ENCODE peak calls at places on chromosomes 1 and 21, in seven cellular contexts. B is lower lobe of right lung, I is prostate gland, S is trophoblast cell, N is A549, Q is SJSA1, C is neural progenitor cell. V is an unnamed sample.

GRCh38 chr1:1157426-1157913 is 16.2 kb upstream of the TTLL10 start:
- DNase-seq in B (peak; percentile 94), N (peak; percentile 74), S (peak; percentile 7), C (peak; percentile 72), Q (peak; percentile 59), I (peak; percentile 90), V (peak; percentile 42)

GRCh38 chr1:171266930-171267329 is 18.6 kb downstream of the FMO1 start:
- DNase-seq in Q (no peak), I (no peak), B (no peak), S (no peak), N (no peak), C (no peak), V (no peak)

GRCh38 chr1:110214454-110215404 is 4.6 kb downstream of the KCNC4 start:
- DNase-seq in B (no peak), S (no peak), Q (no peak), I (peak; percentile 39), N (no peak), C (no peak), V (no peak)

GRCh38 chr1:188244681-188245080 is 1415.9 kb downstream of the PLA2G4A start:
- DNase-seq in S (no peak), N (no peak), B (no peak), C (no peak), Q (no peak), I (no peak), V (no peak)

GRCh38 chr1:3069491-3070303 is 694 bp downstream of the PRDM16 start:
- DNase-seq in C (peak; percentile 88), N (peak; percentile 57), S (no peak), Q (peak; percentile 43), B (peak; percentile 55), I (peak; percentile 49), V (no peak)

GRCh38 chr21:34126269-34126668 is 52.9 kb downstream of the MRPS6 start:
- DNase-seq in I (no peak), B (no peak), S (no peak), C (peak; percentile 50), Q (no peak), N (no peak), V (peak; percentile 47)

GRCh38 chr1:50742523-50742922 is 217.5 kb downstream of the FAF1 start:
- DNase-seq in S (no peak), I (no peak), B (no peak), C (no peak), Q (no peak), N (no peak), V (no peak)

GRCh38 chr1:240888039-240888786 is 276.3 kb upstream of the GREM2 start:
- DNase-seq in S (peak; percentile 7), B (no peak), I (no peak), Q (no peak), N (peak; percentile 47), C (peak; percentile 65), V (peak; percentile 21)

GRCh38 chr21:45970674-45971486 is 10.7 kb upstream of the COL6A1 start:
- DNase-seq in N (peak; percentile 17), S (no peak), C (peak; percentile 82), B (no peak), I (no peak), Q (peak; percentile 64), V (no peak)

GRCh38 chr1:214317300-214317699 is 36.3 kb downstream of the SMYD2 start:
- DNase-seq in N (no peak), B (no peak), C (no peak), I (no peak), Q (no peak), S (no peak), V (no peak)

GRCh38 chr1:223520200-223520599 is 127.0 kb downstream of the CCDC185 start:
- DNase-seq in S (no peak), I (no peak), N (no peak), B (no peak), Q (no peak), C (no peak), V (no peak)

GRCh38 chr21:42360317-42360716 is 6.0 kb downstream of the TFF1 start:
- DNase-seq in B (no peak), C (no peak), Q (peak; percentile 51), I (no peak), S (no peak), N (peak; percentile 11), V (no peak)

DNA sequence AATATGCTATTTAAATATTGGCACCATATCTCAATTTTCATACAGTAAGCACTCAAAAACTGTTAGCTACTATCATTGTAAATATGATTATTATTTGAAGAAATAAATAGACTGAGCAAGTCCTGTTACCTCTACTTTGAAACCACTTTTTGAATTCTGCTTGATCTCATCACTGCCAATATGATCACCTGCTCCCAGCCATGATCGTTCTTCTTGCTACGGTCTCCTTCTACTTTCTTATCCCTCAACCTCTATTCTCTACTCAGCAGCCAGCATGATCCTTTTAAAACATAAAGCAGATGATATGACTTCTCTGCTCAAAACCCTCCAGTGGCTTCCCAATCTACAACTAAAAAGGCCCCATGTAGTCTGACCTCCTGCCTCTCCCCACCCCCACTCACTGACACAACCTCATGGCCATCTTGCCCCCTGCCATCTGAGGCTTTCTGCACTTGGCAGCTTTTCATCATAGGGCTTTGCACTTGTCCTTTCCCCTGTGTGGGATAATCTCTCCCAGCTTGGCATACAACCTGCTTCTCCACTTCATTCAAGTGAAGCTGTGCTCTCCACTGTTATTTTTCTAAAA is 27.2 kb downstream of the CD34 start:
- DNase-seq in I (no peak), S (no peak), B (no peak), C (no peak), N (no peak), Q (no peak), V (no peak)
- H3K4me3 ChIP-seq in I (no peak overlapping the region), S (no peak overlapping the region), B (peak overlapping the region; percentile 33), C (no peak overlapping the region), N (no peak overlapping the region), Q (no peak overlapping the region), V (peak overlapping the region; percentile 59)

GRCh38 chr1:27000817-27001460 is 7.4 kb downstream of the TRNP1 start:
- DNase-seq in N (peak; percentile 64), Q (peak; percentile 29), C (no peak), S (no peak), B (no peak), I (no peak), V (no peak)
- H3K27ac ChIP-seq in N (peak overlapping the region; percentile 100), Q (peak overlapping the region; percentile 95), C (no peak overlapping the region), S (no peak overlapping the region), B (peak overlapping the region; percentile 73), I (peak overlapping the region; percentile 77), V (no peak overlapping the region)

GRCh38 chr1:202012544-202013478 is 2.4 kb downstream of the ELF3 start:
- DNase-seq in B (no peak), C (no peak), Q (no peak), I (no peak), S (no peak), N (peak; percentile 56), V (no peak)
- H3K4me3 ChIP-seq in B (peak overlapping the region; percentile 57), C (no peak overlapping the region), Q (no peak overlapping the region), I (peak overlapping the region; percentile 45), S (no peak overlapping the region), N (peak overlapping the region; percentile 95), V (no peak overlapping the region)

DNA sequence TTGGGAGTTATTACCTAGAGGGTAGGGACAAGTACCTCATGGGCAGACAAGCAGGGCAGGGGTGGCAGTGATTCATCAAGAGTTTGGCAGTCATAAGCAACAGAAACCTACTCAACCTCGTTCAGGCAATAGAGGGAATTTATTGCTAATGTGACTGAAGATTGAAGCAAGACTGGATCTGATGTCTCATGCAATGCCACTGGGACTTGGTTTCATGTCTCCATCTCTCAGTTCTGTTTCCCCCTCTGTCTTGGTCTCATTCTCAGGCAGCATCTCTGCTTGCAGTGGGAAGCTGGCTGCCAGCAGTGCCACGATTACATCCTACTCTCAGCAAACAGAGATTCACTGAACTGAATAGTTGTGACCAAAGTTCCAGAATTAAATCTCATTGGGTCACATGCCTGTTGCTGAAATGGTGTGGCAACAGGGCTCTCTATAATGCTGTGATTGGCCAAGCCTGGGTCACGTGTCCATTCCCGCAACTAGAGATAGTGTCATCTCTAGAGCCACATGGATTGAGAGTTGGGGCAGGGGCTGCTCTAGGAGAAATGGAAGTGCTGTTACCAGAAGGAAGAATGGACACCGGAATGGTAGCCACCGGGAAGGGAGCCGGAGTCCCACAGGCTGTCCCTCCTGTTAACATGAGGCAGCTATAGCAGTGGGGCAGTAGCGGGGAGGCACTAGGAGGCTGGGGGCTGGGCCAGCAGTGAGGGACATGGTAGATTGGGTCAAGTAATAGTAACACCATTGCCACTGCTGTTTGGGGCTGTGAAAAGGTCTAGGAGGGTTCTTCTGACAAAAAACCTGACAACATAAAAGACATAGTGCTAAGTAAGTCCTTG is 3.9 kb upstream of the CDC42 start:
- DNase-seq in B (peak; percentile 57), I (no peak), Q (no peak), S (no peak), N (peak; percentile 24), C (no peak), V (no peak)
- H3K27ac ChIP-seq in B (no peak overlapping the region), I (no peak overlapping the region), Q (no peak overlapping the region), S (no peak overlapping the region), N (no peak overlapping the region), C (no peak overlapping the region), V (no peak overlapping the region)